ENCODE peak calls at places on chromosomes 1 and 21, in five cellular contexts. P, G, M, Z and N are unnamed samples.

GRCh38 chr1:54564312-54565112 is 16.5 kb downstream of the ACOT11 start:
- DNase-seq in P (no peak), G (no peak), M (no peak), Z (no peak), N (peak)

GRCh38 chr1:183920651-183921050 is 115.7 kb downstream of the RGL1 start:
- DNase-seq in P (no peak), G (no peak), M (no peak), Z (no peak), N (no peak)

GRCh38 chr1:112879834-112880233 is 76.2 kb downstream of the SLC16A1 start:
- DNase-seq in P (no peak), G (no peak), M (no peak), Z (no peak), N (no peak)

GRCh38 chr1:98364544-98364943 is 297.0 kb upstream of the SNX7 start:
- DNase-seq in P (no peak), G (no peak), M (no peak), Z (no peak), N (no peak)

GRCh38 chr1:61079898-61080336 is 2.4 kb upstream of the NFIA start:
- DNase-seq in P (peak), G (no peak), M (peak), Z (peak), N (peak)

GRCh38 chr1:26034504-26035202 is 11.3 kb downstream of the SLC30A2 start:
- DNase-seq in P (no peak), G (no peak), M (no peak), Z (no peak), N (no peak)

GRCh38 chr21:17730782-17731181 is 88.4 kb downstream of the C21orf91 start:
- DNase-seq in P (no peak), G (no peak), M (peak), Z (no peak), N (no peak)

GRCh38 chr1:235919797-235920475 is 53.2 kb upstream of the LYST start:
- DNase-seq in P (peak), G (no peak), M (peak), Z (no peak), N (no peak)